ENCODE peak calls at places on chromosomes 13 and 19, in six cellular contexts. W is choroid plexus epithelial cell; Q is transverse colon; U is CD4-positive, alpha-beta T cell; G is body of pancreas; L is CD8-positive, alpha-beta T cell. I is an unnamed sample.

GRCh38 chr13:83184819-83185218 is 697.5 kb downstream of the SLITRK1 start:
- DNase-seq in W (peak), Q (no peak), U (no peak), G (no peak), L (no peak), I (no peak)

GRCh38 chr19:46788101-46788967 is at the start of gene SLC1A5:
- DNase-seq in W (peak), Q (peak), U (peak), G (peak), L (peak), I (peak)

GRCh38 chr13:80048802-80049201 is 292.1 kb downstream of the SPRY2 start:
- DNase-seq in W (peak), Q (peak), U (peak), G (peak), L (peak), I (no peak)

GRCh38 chr13:94764576-94765321 is 52.4 kb upstream of the SOX21 start:
- DNase-seq in W (no peak), Q (no peak), U (no peak), G (no peak), L (no peak), I (no peak)

GRCh38 chr19:29666634-29667389 is 1.6 kb downstream of the PLEKHF1 start:
- DNase-seq in W (peak), Q (peak), U (no peak), G (peak), L (peak), I (no peak)

GRCh38 chr13:74423434-74423833 is 289.2 kb upstream of the KLF12 start:
- DNase-seq in W (peak), Q (no peak), U (no peak), G (no peak), L (no peak), I (no peak)

GRCh38 chr13:73179906-73180305 is 121.1 kb downstream of the KLF5 start:
- DNase-seq in W (peak), Q (no peak), U (no peak), G (no peak), L (no peak), I (no peak)

GRCh38 chr13:80737513-80737912 is 396.6 kb upstream of the SPRY2 start:
- DNase-seq in W (peak), Q (no peak), U (no peak), G (no peak), L (no peak), I (no peak)

GRCh38 chr19:6273701-6274601 is 5.8 kb downstream of the MLLT1 start:
- DNase-seq in W (peak), Q (peak), U (no peak), G (peak), L (no peak), I (no peak)

GRCh38 chr19:43124360-43124759 is 41.9 kb upstream of the PSG2 start:
- DNase-seq in W (no peak), Q (no peak), U (no peak), G (no peak), L (no peak), I (no peak)

GRCh38 chr19:43132696-43133095 is 50.2 kb upstream of the PSG2 start:
- DNase-seq in W (no peak), Q (no peak), U (no peak), G (no peak), L (no peak), I (no peak)

GRCh38 chr19:43126720-43127119 is 44.2 kb upstream of the PSG2 start:
- DNase-seq in W (no peak), Q (no peak), U (no peak), G (no peak), L (no peak), I (no peak)
- TF ChIP-seq CTCF in W (no peak), Q (no peak), U (no peak), G (no peak), L (no peak), I (no peak)

DNA sequence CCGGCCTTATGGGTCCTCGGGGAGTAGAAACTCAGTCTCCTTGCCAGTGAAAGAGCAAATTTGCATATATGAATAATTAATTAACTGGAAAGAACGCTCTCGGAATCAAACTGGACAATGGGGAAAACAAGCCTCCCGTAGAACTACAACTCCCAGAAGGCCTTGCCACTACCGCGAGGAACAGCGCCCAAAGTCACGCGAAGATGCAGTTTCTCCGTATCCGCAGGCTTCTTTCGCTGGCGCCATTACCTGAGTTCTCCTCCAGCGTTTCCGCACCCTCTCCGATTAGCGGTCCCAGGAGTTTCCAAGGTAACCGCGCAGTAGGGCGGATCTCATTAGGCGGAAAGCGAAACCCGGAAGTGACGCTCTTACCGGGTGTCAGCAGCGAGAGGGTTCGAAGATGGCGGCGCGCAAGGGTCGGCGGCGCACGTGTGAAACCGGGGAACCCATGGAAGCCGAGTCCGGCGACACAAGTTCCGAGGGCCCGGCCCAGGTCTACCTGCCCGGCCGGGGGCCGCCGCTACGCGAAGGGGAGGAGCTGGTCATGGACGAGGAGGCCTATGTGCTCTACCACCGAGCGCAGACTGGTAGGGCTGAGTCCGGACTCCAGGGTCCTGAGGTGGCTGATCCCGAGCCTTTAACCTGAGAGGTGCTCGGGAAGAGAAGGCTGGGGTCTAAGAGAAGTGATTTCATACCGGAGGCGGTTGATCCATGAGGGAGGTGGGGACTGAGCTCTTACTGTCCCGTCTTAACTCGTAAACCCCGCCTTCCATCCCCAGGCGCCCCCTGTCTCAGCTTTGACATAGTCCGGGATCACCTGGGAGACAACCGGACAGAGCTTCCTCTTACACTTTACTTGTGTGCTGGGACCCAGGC is at the start of gene GRWD1:
- DNase-seq in W (peak), Q (peak), U (peak), G (peak), L (peak), I (peak)
- TF ChIP-seq CTCF in W (peak), Q (no peak), U (no peak), G (no peak), L (no peak), I (no peak)

DNA sequence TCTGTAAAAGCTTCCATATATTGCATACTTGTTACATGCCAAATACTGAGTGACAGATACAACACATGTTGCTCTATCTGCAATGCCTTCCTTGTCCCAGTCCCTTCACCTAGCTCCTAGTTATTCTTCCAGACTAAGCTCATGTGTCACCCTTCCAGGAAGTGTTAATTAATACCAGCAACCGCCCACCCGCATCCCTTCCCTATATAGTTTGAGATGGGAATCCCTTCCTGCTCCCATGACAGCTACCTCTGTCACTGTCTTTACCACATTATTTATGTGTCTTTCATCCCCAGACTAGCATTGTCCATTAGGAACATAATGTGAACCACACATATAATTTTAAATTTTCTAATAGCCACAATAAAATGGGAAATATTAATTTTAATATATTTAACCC is 49.5 kb upstream of the FRY start:
- DNase-seq in W (peak), Q (no peak), U (no peak), G (no peak), L (no peak), I (no peak)
- TF ChIP-seq CTCF in W (no peak), Q (no peak), U (no peak), G (no peak), L (no peak), I (no peak)

GRCh38 chr13:30355405-30355741 is 48.0 kb upstream of the KATNAL1 start:
- DNase-seq in W (no peak), Q (no peak), U (peak), G (peak), L (peak), I (peak)
- TF ChIP-seq CTCF in W (peak), Q (peak), U (no peak), G (peak), L (peak), I (peak)

DNA sequence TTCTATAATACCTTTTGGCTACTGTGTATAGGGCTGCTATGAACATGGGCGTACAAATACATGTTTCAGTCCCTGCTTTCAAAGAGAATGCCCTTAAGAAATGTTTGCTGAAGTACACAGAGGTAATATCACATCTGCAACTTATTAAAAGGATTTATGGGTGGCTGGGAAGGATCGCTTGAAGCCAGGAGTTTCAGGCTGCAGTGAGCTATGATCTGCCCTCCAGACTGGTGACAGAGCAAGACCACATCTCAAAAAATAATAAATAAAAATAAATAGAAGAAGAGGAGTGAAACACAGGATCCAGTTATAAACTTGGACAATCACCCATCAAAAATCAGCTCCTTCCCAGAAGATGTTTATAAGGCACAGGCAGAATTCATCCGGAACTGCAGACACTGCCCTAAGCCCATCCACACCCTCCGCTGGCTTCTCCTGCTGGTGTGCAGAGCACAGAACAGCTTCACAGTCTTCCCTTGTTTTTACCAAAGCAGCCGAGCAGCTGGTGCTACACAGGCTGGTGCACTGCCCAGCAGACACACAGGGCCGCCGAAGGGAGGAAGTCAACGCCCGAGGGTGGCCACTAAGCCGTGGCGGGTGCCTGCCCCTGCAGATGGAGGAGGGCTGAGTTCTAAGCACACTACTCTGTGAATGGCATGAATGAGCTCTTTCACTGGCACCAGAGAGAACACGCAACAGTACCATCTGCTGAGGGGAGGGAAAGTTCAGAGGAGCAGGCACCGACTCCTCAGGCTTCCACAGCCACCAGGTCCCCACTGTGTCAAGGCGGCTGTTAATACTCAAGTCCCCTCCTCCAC is 44.0 kb downstream of the BRD4 start:
- DNase-seq in W (no peak), Q (no peak), U (no peak), G (peak), L (no peak), I (no peak)
- TF ChIP-seq CTCF in W (no peak), Q (no peak), U (no peak), G (no peak), L (no peak), I (no peak)

DNA sequence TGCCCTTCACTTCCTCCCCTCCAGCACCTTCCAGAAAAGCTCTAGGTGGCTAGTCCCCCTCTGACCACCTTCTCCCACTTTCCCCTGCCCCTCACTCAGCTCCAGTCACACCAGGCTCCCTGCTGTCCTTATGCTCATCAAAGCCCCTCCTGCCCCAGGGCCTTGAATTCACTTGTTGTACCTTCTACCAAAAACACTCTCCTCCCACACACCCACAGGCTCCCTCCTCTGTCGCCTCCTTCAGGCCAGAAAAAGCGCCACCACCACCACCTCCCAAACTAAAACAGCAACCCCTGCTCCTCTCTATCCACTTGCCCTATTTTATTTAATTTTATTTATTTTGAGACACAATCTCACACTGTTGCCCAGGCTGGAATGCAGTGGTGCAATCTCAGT is 4.8 kb upstream of the CEACAM16 start:
- DNase-seq in W (no peak), Q (no peak), U (peak), G (no peak), L (no peak), I (no peak)
- TF ChIP-seq CTCF in W (peak), Q (peak), U (peak), G (no peak), L (no peak), I (peak)